ENCODE peak calls at places on chromosomes 13 and 19, in six cellular contexts. F is fibroblast of lung, L is neural progenitor cell, K is heart right ventricle, D is psoas muscle, W is prostate gland. A is an unnamed sample.

GRCh38 chr13:111303559-111303958 is 16.9 kb upstream of the TEX29 start:
- DNase-seq in F (no peak), D (no peak), L (no peak), W (no peak), K (no peak), A (no peak)

GRCh38 chr19:52188822-52189744 is 769 bp upstream of the PPP2R1A start:
- DNase-seq in F (no peak), K (peak), D (peak), W (peak), L (no peak), A (peak)

GRCh38 chr13:50893211-50893852 is 16.3 kb upstream of the RNASEH2B start:
- DNase-seq in F (peak), D (no peak), L (no peak), K (no peak), W (no peak), A (no peak)

GRCh38 chr13:41682001-41682400 is 224.7 kb downstream of the RGCC start:
- DNase-seq in K (no peak), F (no peak), D (no peak), L (no peak), W (no peak), A (no peak)

GRCh38 chr13:102327119-102327617 is 74.7 kb downstream of the FGF14 start:
- DNase-seq in K (no peak), F (no peak), D (no peak), W (no peak), L (no peak), A (no peak)

GRCh38 chr19:28063702-28064101 is 1149.2 kb downstream of the UQCRFS1 start:
- DNase-seq in D (no peak), W (no peak), F (no peak), L (no peak), K (no peak), A (no peak)

GRCh38 chr19:373391-374182 is 29.0 kb upstream of the MIER2 start:
- DNase-seq in L (no peak), W (no peak), F (no peak), D (no peak), K (no peak), A (no peak)

GRCh38 chr13:108083056-108083455 is 132.3 kb downstream of the LIG4 start:
- DNase-seq in L (no peak), F (peak), K (no peak), W (no peak), D (no peak), A (no peak)

GRCh38 chr13:106567421-106568224 is at the start of gene ARGLU1:
- DNase-seq in D (peak), F (peak), W (peak), K (peak), L (peak), A (peak)

GRCh38 chr13:113393572-113394503 is 29.9 kb upstream of the GRTP1 start:
- DNase-seq in F (peak), W (peak), D (peak), L (peak), K (peak), A (peak)

GRCh38 chr13:30872685-30873443 is 33.2 kb upstream of the MEDAG start:
- DNase-seq in K (peak), L (peak), F (peak), D (peak), W (no peak), A (no peak)

GRCh38 chr13:24214528-24214927 is 54.0 kb downstream of the SPATA13 start:
- DNase-seq in K (no peak), W (no peak), F (no peak), L (no peak), D (no peak), A (no peak)

GRCh38 chr19:40235238-40236025 is 8.9 kb upstream of the CCNP start:
- DNase-seq in L (peak), W (no peak), F (no peak), K (no peak), D (no peak), A (no peak)

GRCh38 chr19:11530432-11530831 is 1.5 kb upstream of the ECSIT start:
- DNase-seq in W (peak), K (peak), L (peak), F (peak), D (peak), A (peak)

GRCh38 chr19:8505680-8506401 is 3.4 kb upstream of the PRAM1 start:
- DNase-seq in F (peak), W (peak), L (peak), D (peak), K (peak), A (peak)

GRCh38 chr13:40456979-40457553 is 209.4 kb downstream of the FOXO1 start:
- DNase-seq in K (no peak), W (no peak), F (no peak), L (no peak), D (no peak), A (no peak)

GRCh38 chr19:35042056-35042730 is 672 bp downstream of the HPN start:
- DNase-seq in L (no peak), F (no peak), K (no peak), D (no peak), W (no peak), A (no peak)

GRCh38 chr19:18975011-18975410 is 34.0 kb upstream of the HOMER3 start:
- DNase-seq in K (no peak), L (no peak), F (no peak), W (no peak), D (no peak), A (peak)

GRCh38 chr13:80255946-80256345 is 85.0 kb downstream of the SPRY2 start:
- DNase-seq in L (no peak), F (no peak), D (no peak), K (no peak), W (no peak), A (no peak)

GRCh38 chr19:10420444-10421239 is at the start of gene PDE4A:
- DNase-seq in L (peak), F (peak), W (no peak), K (no peak), D (no peak), A (no peak)

GRCh38 chr19:40805258-40805868 is 6.4 kb downstream of the EGLN2 start:
- DNase-seq in W (peak), F (no peak), L (no peak), K (no peak), D (no peak), A (no peak)

GRCh38 chr19:32543107-32543900 is 37.7 kb upstream of the PDCD5 start:
- DNase-seq in W (no peak), L (no peak), K (no peak), F (peak), D (no peak), A (peak)

GRCh38 chr19:52343548-52343947 is 7.5 kb downstream of the ZNF610 start:
- DNase-seq in L (peak), F (peak), D (peak), K (peak), W (no peak), A (peak)

GRCh38 chr13:50589139-50589538 is 254.4 kb downstream of the DLEU7 start:
- DNase-seq in D (no peak), W (no peak), L (no peak), K (no peak), F (peak), A (peak)

GRCh38 chr19:54489766-54490165 is 12.9 kb upstream of the LAIR2 start:
- DNase-seq in F (no peak), L (no peak), D (no peak), K (no peak), W (no peak), A (no peak)

GRCh38 chr13:26619321-26619720 is 61.8 kb downstream of the WASF3 start:
- DNase-seq in L (no peak), W (no peak), F (peak), K (no peak), D (no peak), A (peak)

GRCh38 chr19:42233638-42234292 is 8.6 kb downstream of the GSK3A start:
- DNase-seq in W (no peak), D (no peak), L (no peak), F (no peak), K (no peak), A (no peak)

GRCh38 chr13:106867249-106867648 is 299.3 kb upstream of the ARGLU1 start:
- DNase-seq in W (no peak), F (peak), D (no peak), L (peak), K (no peak), A (no peak)

GRCh38 chr19:30320466-30320865 is 51.7 kb upstream of the ZNF536 start:
- DNase-seq in D (no peak), L (no peak), F (no peak), K (no peak), W (no peak), A (no peak)

GRCh38 chr13:100734194-100734720 is 59.7 kb upstream of the TMTC4 start:
- DNase-seq in K (no peak), W (peak), L (no peak), F (no peak), D (no peak), A (no peak)

GRCh38 chr19:47260476-47260875 is 4.2 kb downstream of the CCDC9 start:
- DNase-seq in K (no peak), W (no peak), D (no peak), F (no peak), L (no peak), A (no peak)

GRCh38 chr19:5224480-5224879 is 116.1 kb downstream of the PTPRS start:
- DNase-seq in K (no peak), D (no peak), W (no peak), F (no peak), L (no peak), A (no peak)

GRCh38 chr13:42656136-42656535 is 82.2 kb downstream of the TNFSF11 start:
- DNase-seq in K (no peak), L (peak), W (no peak), F (no peak), D (no peak), A (no peak)

GRCh38 chr19:40232949-40233810 is 6.7 kb upstream of the CCNP start:
- DNase-seq in K (no peak), W (no peak), F (no peak), L (no peak), D (no peak), A (no peak)

GRCh38 chr13:40639226-40639681 is 27.2 kb downstream of the FOXO1 start:
- DNase-seq in W (no peak), K (no peak), D (no peak), L (no peak), F (no peak), A (no peak)

GRCh38 chr19:33394006-33394722 is 20.7 kb downstream of the CEBPG start:
- DNase-seq in W (no peak), F (peak), D (peak), L (no peak), K (peak), A (peak)

GRCh38 chr13:48303331-48304131 is at the start of gene RB1:
- DNase-seq in L (peak), K (peak), F (peak), D (peak), W (peak), A (peak)
- H3K4me3 ChIP-seq in L (peak), K (peak), F (peak), D (peak), W (peak), A (peak)

DNA sequence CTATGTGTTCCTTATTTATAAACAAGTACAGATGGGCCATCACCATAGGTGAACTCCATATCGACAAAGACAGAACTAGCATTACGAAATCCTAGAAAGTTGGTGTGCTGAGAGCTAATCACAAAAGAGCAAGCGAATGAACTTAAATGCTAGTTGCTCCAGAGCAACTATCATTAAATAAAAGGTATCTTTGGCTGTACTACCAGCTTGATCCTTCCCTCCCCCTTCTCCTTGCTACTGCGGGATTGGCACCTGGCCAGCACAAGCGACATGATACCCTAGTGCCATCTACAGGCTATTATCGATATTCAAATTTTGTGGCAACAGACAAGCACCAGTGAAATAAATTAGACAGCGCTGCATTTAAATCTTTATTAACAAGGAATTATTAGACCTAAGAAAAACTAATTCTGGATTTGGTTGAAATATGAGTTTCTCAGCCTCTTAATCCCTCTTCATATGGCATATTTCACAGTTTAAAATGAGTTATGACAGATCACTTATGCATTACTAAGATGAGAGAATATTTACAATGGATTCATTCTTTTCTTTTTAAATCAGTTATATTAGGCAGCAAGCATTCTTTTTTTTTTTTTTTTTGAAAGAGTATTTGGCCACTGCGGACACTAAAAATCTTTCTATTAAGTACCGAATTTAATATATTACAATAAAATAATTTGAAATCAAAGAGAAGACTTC is 5.8 kb downstream of the PCDH9 start:
- DNase-seq in D (peak), F (peak), W (peak), L (peak), K (peak), A (peak)
- TF ChIP-seq CTCF in D (peak), F (peak), W (peak), L (peak), K (peak), A (peak)

GRCh38 chr19:49638360-49638759 is 1.6 kb downstream of the RRAS start:
- DNase-seq in L (peak), D (no peak), W (no peak), K (no peak), F (no peak), A (peak)
- H3K4me3 ChIP-seq in L (peak), D (peak), W (peak), K (peak), F (peak), A (peak)

DNA sequence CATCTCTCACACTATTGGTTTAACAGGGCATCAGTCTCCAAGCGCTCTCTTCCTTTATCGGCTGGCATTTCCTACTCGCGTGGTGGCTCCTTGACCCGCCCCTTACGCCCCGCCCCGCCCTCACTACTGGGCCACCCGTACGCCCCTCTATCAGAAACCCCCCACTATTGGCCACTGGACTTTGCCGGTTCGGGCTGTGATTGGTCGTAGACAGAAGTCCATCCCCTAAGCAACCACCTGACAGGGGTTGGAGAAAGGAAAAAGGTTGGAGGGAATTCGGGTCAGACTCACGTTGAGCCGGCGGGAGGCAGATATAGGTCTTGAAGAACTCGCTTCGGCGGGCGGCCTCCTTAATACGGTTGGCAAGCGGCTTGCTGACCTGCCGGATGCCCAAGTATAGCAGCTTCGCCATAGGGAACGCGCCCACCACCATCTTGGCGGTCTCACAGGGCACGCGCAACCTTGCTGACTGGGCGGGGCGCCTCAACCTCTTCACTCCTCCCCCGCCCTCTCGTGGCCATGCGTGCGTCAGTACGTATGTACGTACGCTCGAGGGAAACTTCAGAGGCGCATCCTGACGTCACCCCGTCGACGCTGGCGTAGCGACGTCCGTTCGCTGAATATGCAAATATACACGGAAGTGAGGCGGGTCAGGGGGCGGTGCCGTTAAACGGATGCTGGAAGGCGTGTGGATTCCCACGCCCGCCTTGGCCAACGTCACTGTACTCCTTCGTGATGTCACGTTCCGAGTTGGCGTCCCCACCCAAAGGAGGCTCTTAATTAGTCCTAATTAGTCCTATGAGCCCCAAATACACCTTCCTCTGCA is at the start of gene OPA3:
- DNase-seq in W (peak), F (peak), L (peak), K (peak), D (peak), A (peak)
- TF ChIP-seq CTCF in W (peak), F (no peak), L (peak), K (no peak), D (no peak), A (no peak)

GRCh38 chr13:20703785-20704458 is 423 bp downstream of the IL17D start:
- DNase-seq in K (peak), D (peak), L (peak), F (peak), W (peak), A (peak)

GRCh38 chr13:20702945-20703784 is at the start of gene IL17D:
- DNase-seq in D (peak), W (no peak), F (no peak), K (no peak), L (peak), A (no peak)

GRCh38 chr13:20706661-20707060 is 3.2 kb downstream of the IL17D start:
- DNase-seq in K (no peak), L (no peak), D (no peak), F (no peak), W (no peak), A (no peak)

GRCh38 chr13:20702530-20702929 is 969 bp upstream of the IL17D start:
- DNase-seq in D (no peak), L (no peak), F (no peak), K (no peak), W (no peak), A (peak)

GRCh38 chr13:20704459-20705069 is 1.1 kb downstream of the IL17D start:
- DNase-seq in K (no peak), D (no peak), F (no peak), L (no peak), W (no peak), A (no peak)
- H3K4me3 ChIP-seq in K (peak), D (peak), F (no peak), L (peak), W (peak), A (peak)

GRCh38 chr19:56405062-56405461 is 930 bp downstream of the ZNF583 start:
- DNase-seq in F (peak), W (no peak), L (no peak), D (no peak), K (no peak), A (no peak)

GRCh38 chr19:56403261-56403660 is 871 bp upstream of the ZNF583 start:
- DNase-seq in K (no peak), D (no peak), F (peak), L (peak), W (no peak), A (no peak)

GRCh38 chr19:56400485-56400884 is 3.6 kb upstream of the ZNF583 start:
- DNase-seq in F (no peak), K (no peak), L (no peak), W (no peak), D (no peak), A (no peak)

GRCh38 chr19:56404705-56405056 is 549 bp downstream of the ZNF583 start:
- DNase-seq in F (no peak), W (no peak), D (no peak), K (no peak), L (no peak), A (no peak)

DNA sequence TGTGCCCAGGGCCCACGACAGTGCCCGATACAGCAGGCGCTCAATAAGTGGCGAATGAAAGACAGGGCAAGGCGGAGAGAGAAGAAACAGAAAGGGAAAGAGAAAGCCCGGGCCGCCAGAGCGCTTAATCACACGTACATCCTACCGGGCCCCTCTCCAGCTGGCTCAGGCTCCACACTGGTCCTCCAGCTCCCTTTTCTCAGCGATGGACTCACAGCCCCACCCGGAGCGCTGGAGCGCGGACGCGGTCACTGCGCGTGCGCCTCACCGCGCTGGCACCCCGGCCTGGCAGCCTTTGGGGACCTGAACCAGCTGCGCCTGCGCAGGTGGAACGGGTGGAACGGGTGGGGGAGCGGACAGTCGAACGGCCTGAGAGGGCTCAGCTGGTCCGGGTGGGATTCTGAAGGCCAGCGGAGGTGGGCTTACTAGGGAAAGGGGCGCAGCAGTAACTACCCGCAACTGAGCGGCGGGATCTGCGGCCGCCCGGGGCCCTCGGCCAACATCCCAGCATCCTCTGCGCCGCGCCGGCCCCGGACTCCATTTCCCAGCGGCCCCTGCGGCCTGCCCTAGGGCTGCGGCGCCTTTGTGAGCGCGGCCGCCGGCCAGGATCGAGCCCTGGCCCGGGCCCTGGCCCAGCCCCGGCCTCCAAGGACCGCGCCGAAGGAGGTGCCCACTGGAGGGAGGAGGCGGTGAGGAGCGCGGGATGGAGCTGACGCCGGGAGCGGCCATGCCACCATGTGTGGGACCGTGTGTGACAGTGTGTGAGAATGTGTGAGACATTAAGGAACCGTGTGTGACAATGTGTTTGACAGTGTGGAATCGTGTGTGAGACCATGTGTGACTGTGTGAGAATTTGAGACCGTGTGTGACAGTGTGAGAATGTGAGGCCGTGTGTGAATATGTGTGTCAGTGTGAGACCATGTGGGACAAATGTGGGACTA is at the start of gene ZNF583:
- DNase-seq in L (peak), K (peak), D (peak), F (peak), W (peak), A (peak)
- TF ChIP-seq CTCF in L (no peak), K (no peak), D (no peak), F (no peak), W (no peak), A (no peak)

A was measured in bronchial epithelial cell.